ENCODE peak calls at places on chromosomes 5 and 9, in six cellular contexts. C is HS-27A; F is PC-3; R is NCI-H345; U is body of pancreas; X is activated CD4-positive, CD25-positive, alpha-beta regulatory T cell. P is an unnamed sample.

GRCh38 chr9:37921546-37922300 is 17.8 kb upstream of the SLC25A51 start:
- DNase-seq in C (no peak), F (no peak), R (no peak), U (peak; percentile 13), X (no peak), P (no peak)

GRCh38 chr5:59709346-59709821 is 184.1 kb downstream of the PDE4D start:
- DNase-seq in C (no peak), F (no peak), R (no peak), U (no peak), X (no peak), P (no peak)

GRCh38 chr5:62488531-62488930 is 76.0 kb downstream of the IPO11 start:
- DNase-seq in C (no peak), F (peak; percentile 88), R (no peak), U (no peak), X (no peak), P (no peak)

GRCh38 chr9:2742214-2742613 is 24.9 kb downstream of the KCNV2 start:
- DNase-seq in C (no peak), F (no peak), R (no peak), U (no peak), X (no peak), P (no peak)

GRCh38 chr5:177520906-177521513 is 4.2 kb upstream of the DDX41 start:
- DNase-seq in C (no peak), F (no peak), R (no peak), U (no peak), X (no peak), P (no peak)

GRCh38 chr5:33231935-33232334 is 208.8 kb upstream of the TARS1 start:
- DNase-seq in C (no peak), F (no peak), R (no peak), U (no peak), X (no peak), P (no peak)

GRCh38 chr9:114413909-114414308 is 26.1 kb upstream of the AKNA start:
- DNase-seq in C (no peak), F (no peak), R (no peak), U (no peak), X (no peak), P (no peak)

GRCh38 chr5:150209020-150209635 is 19.3 kb downstream of the SLC6A7 start:
- DNase-seq in C (no peak), F (peak; percentile 77), R (no peak), U (peak; percentile 35), X (no peak), P (no peak)

GRCh38 chr5:60463179-60463868 is 236.6 kb downstream of the DEPDC1B start:
- DNase-seq in C (no peak), F (no peak), R (no peak), U (no peak), X (no peak), P (no peak)